ENCODE peak calls at places on chromosomes 6 and 20, in seven cellular contexts. D is lower lobe of right lung; V is ascending aorta; G is GM23248; U is BE2C; C is adrenal gland; N is CD8-positive, alpha-beta memory T cell. O is an unnamed sample. For H3K36me3, the result is how much of the 10 kb centered on the place peaks cover.

GRCh38 chr6:30689985-30690384 is 799 bp downstream of the NRM start:
- DNase-seq in D (peak), V (no peak), G (no peak), U (no peak), C (no peak), N (no peak), O (no peak)

GRCh38 chr6:45946352-45946751 is 69.3 kb downstream of the CLIC5 start:
- DNase-seq in D (no peak), V (no peak), G (peak), U (peak), C (peak), N (no peak), O (peak)

GRCh38 chr6:43628392-43629103 is 516 bp downstream of the GTPBP2 start:
- DNase-seq in D (no peak), V (no peak), G (peak), U (peak), C (peak), N (peak), O (peak)

GRCh38 chr20:63090682-63091571 is 84.2 kb upstream of the BHLHE23 start:
- DNase-seq in D (peak), V (no peak), G (no peak), U (peak), C (no peak), N (no peak), O (no peak)

GRCh38 chr6:8852332-8852731 is 417.0 kb upstream of the SLC35B3 start:
- DNase-seq in D (no peak), V (no peak), G (no peak), U (no peak), C (no peak), N (no peak), O (no peak)

GRCh38 chr20:51372176-51372803 is 170.2 kb downstream of the NFATC2 start:
- DNase-seq in D (peak), V (no peak), G (peak), U (peak), C (peak), N (peak), O (peak)

GRCh38 chr6:39228111-39228971 is 934 bp downstream of the KCNK5 start:
- DNase-seq in D (no peak), V (no peak), G (no peak), U (no peak), C (no peak), N (no peak), O (no peak)

GRCh38 chr6:42742116-42742894 is 3.6 kb downstream of the TBCC start:
- DNase-seq in D (no peak), V (no peak), G (peak), U (peak), C (no peak), N (no peak), O (no peak)

GRCh38 chr6:84282566-84282965 is 55.1 kb upstream of the CEP162 start:
- DNase-seq in D (peak), V (no peak), G (peak), U (no peak), C (no peak), N (no peak), O (peak)

GRCh38 chr6:6803180-6803978 is 214.9 kb downstream of the LY86 start:
- DNase-seq in D (peak), V (no peak), G (no peak), U (no peak), C (no peak), N (no peak), O (no peak)

GRCh38 chr20:53872561-53873248 is 197.7 kb downstream of the BCAS1 start:
- DNase-seq in D (no peak), V (no peak), G (peak), U (no peak), C (no peak), N (peak), O (peak)
- H3K4me3 ChIP-seq in D (no peak), V (peak), G (peak), U (no peak), C (no peak), N (peak), O (peak)

DNA sequence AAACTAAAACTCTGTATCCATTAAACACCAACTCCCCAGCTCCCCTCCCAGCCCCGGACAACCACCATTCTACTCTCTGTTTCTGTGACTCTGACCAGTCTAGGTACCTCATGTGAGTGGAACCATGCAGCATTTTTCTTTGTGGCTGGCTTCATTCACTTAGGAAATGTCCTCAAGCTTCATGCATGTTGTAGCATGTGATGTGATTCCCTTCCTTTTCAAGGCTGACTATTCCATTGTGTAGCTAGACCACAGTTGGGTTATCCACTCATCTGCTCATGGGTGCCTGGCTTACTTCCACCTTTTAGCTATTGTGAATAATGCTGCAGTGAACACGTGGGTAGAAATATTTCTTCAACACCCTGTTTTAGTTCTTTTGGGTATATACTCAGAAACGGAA is 8.8 kb upstream of the BPHL start:
- DNase-seq in D (no peak), V (no peak), G (no peak), U (no peak), C (no peak), N (no peak), O (no peak)
- H3K36me3 ChIP-seq in D (half or more), V (half or more), G (half or more), U (under half), C (under half), N (under half), O (under half)

GRCh38 chr6:109453594-109454482 is 1.7 kb downstream of the MICAL1 start:
- DNase-seq in D (no peak), V (no peak), G (peak), U (peak), C (no peak), N (no peak), O (peak)
- H3K4me3 ChIP-seq in D (peak), V (peak), G (peak), U (peak), C (no peak), N (peak), O (peak)

GRCh38 chr6:33254591-33254990 is 17.1 kb downstream of the VPS52 start:
- DNase-seq in D (no peak), V (no peak), G (no peak), U (no peak), C (no peak), N (no peak), O (no peak)
- H3K36me3 ChIP-seq in D (half or more), V (under half), G (under half), U (under half), C (under half), N (under half), O (under half)

GRCh38 chr20:21521596-21522478 is 8.0 kb upstream of the NKX2-2 start:
- DNase-seq in D (peak), V (no peak), G (no peak), U (no peak), C (no peak), N (no peak), O (no peak)

GRCh38 chr20:21523398-21523868 is 9.6 kb upstream of the NKX2-2 start:
- DNase-seq in D (no peak), V (no peak), G (no peak), U (no peak), C (no peak), N (no peak), O (no peak)

GRCh38 chr20:21519136-21519584 is 5.3 kb upstream of the NKX2-2 start:
- DNase-seq in D (no peak), V (no peak), G (no peak), U (no peak), C (no peak), N (no peak), O (no peak)

GRCh38 chr20:21522479-21523397 is 8.9 kb upstream of the NKX2-2 start:
- DNase-seq in D (no peak), V (no peak), G (no peak), U (no peak), C (no peak), N (no peak), O (no peak)

DNA sequence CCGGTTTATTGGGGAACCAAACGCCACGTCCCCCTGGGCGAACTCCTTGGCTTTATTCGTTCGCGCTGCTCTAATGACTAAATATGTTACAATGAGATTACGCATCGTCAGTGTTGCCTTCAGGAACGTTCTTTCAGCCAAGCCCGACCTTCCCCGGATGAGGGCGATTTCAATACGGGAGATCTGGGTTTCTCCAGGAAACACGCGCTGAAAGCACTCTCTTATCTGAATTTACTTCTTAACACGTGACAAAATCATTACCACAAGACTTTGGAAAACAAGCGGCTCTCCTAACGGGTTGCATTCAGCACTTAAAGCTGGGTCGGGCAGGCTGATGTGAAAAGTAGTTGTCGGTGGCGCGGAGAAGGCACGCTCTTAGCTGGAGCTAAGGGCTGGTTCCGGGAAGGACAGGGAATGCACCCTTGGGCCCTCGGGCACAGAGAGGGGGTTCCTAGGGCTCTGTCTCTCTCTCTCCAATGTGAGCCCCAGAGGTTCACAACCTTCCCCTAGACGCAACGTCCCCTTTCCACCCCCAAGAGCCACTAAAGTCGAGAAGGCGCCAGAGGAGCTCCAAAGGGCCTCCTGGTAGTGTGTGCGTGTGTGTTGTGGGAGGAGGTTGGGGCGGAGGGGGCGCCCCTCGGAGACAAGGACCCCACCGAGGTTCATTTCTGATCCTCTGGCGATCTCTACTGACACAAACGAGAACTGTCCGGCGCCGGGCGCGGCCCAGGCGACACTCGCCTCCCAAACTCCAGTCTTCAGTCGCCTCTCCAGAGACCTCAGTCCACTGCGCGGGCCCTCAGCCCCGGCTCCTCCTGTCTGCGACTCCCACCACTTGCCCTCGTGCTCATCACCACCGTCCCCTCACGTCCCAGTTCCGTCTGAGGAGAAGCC is 7.1 kb upstream of the NKX2-2 start:
- DNase-seq in D (peak), V (no peak), G (peak), U (no peak), C (no peak), N (no peak), O (no peak)
- H3K4me3 ChIP-seq in D (no peak), V (no peak), G (peak), U (no peak), C (no peak), N (no peak), O (no peak)

GRCh38 chr6:158085261-158086053 is 82.6 kb downstream of the SERAC1 start:
- DNase-seq in D (no peak), V (no peak), G (no peak), U (no peak), C (no peak), N (no peak), O (no peak)
- H3K36me3 ChIP-seq in D (under half), V (under half), G (half or more), U (under half), C (under half), N (under half), O (half or more)

DNA sequence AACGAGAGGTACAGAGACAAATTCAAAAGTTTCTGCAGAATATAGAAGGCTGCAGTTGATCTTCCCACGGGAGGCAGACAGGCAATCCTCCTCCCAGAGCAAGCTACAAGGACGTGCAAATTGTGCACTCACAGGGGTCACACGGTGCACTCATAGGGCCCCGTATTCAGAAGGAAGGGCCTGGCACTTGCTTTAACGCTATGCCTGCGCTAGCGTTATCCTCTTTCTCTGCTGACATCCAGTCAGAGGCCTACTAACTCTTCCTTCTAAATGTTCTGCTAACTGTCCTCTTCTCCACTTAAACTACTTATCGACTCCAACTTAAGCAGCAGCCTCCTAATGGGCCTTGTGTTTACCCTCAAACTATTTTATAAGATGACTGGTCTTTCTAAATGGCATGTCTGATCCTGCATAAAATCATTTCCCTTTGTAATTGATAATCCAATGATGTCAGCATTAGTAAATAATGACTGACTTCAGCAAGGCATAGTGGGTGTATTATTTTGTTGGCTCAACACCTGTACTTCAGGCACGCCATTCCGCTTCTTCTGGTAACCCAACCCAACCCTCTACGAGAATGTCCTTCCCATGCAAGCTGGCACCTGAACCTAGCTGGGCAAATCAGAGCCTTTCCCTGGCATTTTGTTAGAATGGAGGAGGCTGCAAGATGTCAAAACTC is 2.2 kb downstream of the IFNGR1 start:
- DNase-seq in D (no peak), V (no peak), G (no peak), U (no peak), C (no peak), N (no peak), O (no peak)
- H3K4me3 ChIP-seq in D (peak), V (peak), G (peak), U (no peak), C (no peak), N (peak), O (no peak)

DNA sequence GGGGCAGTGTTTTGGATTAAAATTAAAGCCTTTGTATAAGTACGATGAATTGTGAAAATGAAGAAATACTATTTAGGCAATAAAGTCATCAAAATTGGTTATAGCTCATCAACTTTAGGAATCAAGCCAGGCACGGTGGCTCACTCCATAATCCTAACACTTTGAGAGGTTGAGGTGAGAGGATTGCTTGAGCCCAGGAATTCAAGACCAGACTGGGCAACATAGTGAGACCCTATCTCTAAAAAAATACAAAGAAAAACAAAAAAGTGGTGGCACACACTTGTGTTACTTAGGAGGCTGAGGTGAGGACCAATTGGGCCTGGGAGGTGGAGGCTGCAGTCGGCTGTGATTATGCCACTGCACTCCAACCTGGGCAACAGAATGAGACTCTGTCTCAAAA is 8.5 kb upstream of the RHAG start:
- DNase-seq in D (no peak), V (no peak), G (no peak), U (no peak), C (no peak), N (no peak), O (no peak)
- H3K36me3 ChIP-seq in D (under half), V (under half), G (under half), U (under half), C (under half), N (under half), O (under half)

GRCh38 chr6:27651371-27651732 is 178.4 kb upstream of the ZNF184 start:
- DNase-seq in D (no peak), V (no peak), G (no peak), U (peak), C (no peak), N (no peak), O (peak)

DNA sequence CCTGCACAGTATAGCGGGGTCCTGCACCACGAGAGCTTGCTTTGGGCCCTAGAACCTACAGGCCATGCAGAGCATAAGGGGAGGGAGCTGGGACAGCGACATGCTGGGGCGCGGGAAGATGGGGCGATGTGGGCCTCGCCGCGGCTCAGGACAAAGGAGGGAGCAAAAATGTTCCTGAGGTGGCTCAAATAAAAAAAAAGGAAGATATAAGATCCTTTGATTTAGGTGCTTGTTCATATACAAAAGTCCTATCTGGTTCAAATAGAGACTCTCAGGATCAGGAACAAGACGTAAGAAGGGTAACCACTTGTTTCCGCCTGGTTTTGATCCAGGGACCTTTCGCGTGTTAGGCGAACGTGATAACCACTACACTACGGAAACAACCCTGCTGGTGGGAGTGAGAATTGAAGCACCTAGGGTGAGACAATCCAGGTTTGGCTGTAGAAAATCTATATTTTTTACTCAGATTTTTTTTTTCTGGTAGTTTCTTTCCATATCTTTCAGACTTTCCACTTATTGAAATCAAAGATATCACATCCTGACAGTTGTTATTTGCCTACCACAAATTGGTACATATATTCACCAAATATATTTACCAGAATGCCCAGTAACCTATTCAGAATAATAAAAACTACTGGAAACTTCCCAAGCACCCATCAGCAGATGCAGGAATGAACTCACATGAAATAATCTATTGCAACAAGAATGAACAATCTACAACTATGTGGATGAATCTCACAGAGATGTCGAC is 177.9 kb upstream of the ZNF184 start:
- DNase-seq in D (no peak), V (no peak), G (peak), U (peak), C (no peak), N (no peak), O (peak)
- H3K4me3 ChIP-seq in D (no peak), V (no peak), G (no peak), U (peak), C (no peak), N (no peak), O (peak)

DNA sequence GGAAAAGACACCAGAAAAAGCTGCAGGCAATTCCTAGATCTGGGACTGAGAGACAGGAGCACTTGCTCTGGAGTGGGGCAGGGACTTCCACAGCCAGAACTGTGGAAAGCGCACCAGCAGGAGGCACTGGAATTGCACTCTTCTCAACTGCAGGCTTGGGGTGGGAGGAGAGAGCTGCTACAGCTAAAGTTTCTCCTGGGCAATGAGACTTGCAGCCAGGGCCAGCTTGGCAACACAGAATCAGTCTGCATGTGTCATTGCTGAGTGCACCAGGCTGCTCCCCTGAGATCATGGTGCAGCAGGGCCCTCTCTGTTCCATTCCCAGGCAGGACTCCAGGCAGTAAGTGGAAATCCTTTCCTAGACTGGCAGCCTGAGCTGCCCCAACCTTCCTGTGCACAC is 145.8 kb downstream of the INSM1 start:
- DNase-seq in D (no peak), V (no peak), G (no peak), U (no peak), C (no peak), N (no peak), O (no peak)
- H3K36me3 ChIP-seq in D (half or more), V (under half), G (under half), U (under half), C (under half), N (under half), O (under half)